ENCODE peak calls at places on chromosome 10, in four cellular contexts. D is HCT116, C is K562, V is H1. T is an unnamed sample.

GRCh38 chr10:89516149-89516832 is 19.1 kb downstream of the SLC16A12 start:
- DNase-seq in D (no peak), C (peak), V (no peak), T (no peak)

GRCh38 chr10:14253079-14253478 is 77.6 kb downstream of the FRMD4A start:
- DNase-seq in D (no peak), C (no peak), V (no peak), T (no peak)

GRCh38 chr10:13890233-13890616 is 303.5 kb downstream of the PRPF18 start:
- DNase-seq in D (no peak), C (no peak), V (no peak), T (no peak)

GRCh38 chr10:62959553-62959952 is 143.4 kb upstream of the EGR2 start:
- DNase-seq in D (no peak), C (no peak), V (no peak), T (no peak)

GRCh38 chr10:31515819-31516402 is 196.9 kb downstream of the ZEB1 start:
- DNase-seq in D (no peak), C (no peak), V (no peak), T (no peak)

GRCh38 chr10:37549054-37549453 is 308.4 kb downstream of the ZNF248 start:
- DNase-seq in D (no peak), C (no peak), V (no peak), T (no peak)

GRCh38 chr10:59830601-59831259 is 75.6 kb downstream of the CCDC6 start:
- DNase-seq in D (peak), C (peak), V (peak), T (peak)

GRCh38 chr10:30988831-30989458 is 42.7 kb downstream of the ZNF438 start:
- DNase-seq in D (no peak), C (no peak), V (no peak), T (no peak)

GRCh38 chr10:94546058-94546595 is 539 bp downstream of the HELLS start:
- DNase-seq in D (no peak), C (peak), V (no peak), T (peak)

GRCh38 chr10:102550636-102551210 is 47.0 kb downstream of the SUFU start:
- DNase-seq in D (no peak), C (no peak), V (no peak), T (no peak)

GRCh38 chr10:113111260-113111659 is 161.2 kb downstream of the TCF7L2 start:
- DNase-seq in D (no peak), C (no peak), V (no peak), T (no peak)

GRCh38 chr10:31083765-31084184 is 52.1 kb upstream of the ZNF438 start:
- DNase-seq in D (peak), C (peak), V (peak), T (peak)

GRCh38 chr10:117226813-117227451 is 14.0 kb upstream of the SLC18A2 start:
- DNase-seq in D (peak), C (peak), V (no peak), T (peak)

GRCh38 chr10:69377191-69377590 is 39.5 kb downstream of the TACR2 start:
- DNase-seq in D (no peak), C (no peak), V (no peak), T (no peak)

GRCh38 chr10:101217450-101218281 is 11.6 kb downstream of the LBX1 start:
- DNase-seq in D (no peak), C (peak), V (no peak), T (peak)

GRCh38 chr10:126137557-126138221 is 241.3 kb downstream of the FANK1 start:
- DNase-seq in D (no peak), C (no peak), V (no peak), T (no peak)

GRCh38 chr10:10609379-10609955 is 408.2 kb upstream of the CELF2 start:
- DNase-seq in D (no peak), C (no peak), V (no peak), T (no peak)

GRCh38 chr10:71659739-71660136 is 59.8 kb downstream of the C10orf105 start:
- DNase-seq in D (no peak), C (peak), V (no peak), T (no peak)

GRCh38 chr10:90326498-90327267 is 531.2 kb downstream of the HTR7 start:
- DNase-seq in D (no peak), C (no peak), V (no peak), T (no peak)

GRCh38 chr10:91797874-91798735 is at the start of gene TNKS2:
- DNase-seq in D (peak), C (peak), V (peak), T (peak)

GRCh38 chr10:120891367-120891766 is 40.2 kb downstream of the WDR11 start:
- DNase-seq in D (no peak), C (no peak), V (no peak), T (no peak)

GRCh38 chr10:99435986-99436633 is 5.7 kb upstream of the GOT1 start:
- DNase-seq in D (peak), C (peak), V (no peak), T (peak)

GRCh38 chr10:11373626-11374310 is 237.7 kb downstream of the USP6NL start:
- DNase-seq in D (no peak), C (no peak), V (no peak), T (no peak)

GRCh38 chr10:12720217-12720981 is 281.1 kb downstream of the CCDC3 start:
- DNase-seq in D (peak), C (no peak), V (no peak), T (peak)

GRCh38 chr10:111281516-111281915 is 204.7 kb downstream of the ADRA2A start:
- DNase-seq in D (peak), C (peak), V (no peak), T (peak)

GRCh38 chr10:10785627-10786333 is 231.9 kb upstream of the CELF2 start:
- DNase-seq in D (no peak), C (no peak), V (no peak), T (no peak)

GRCh38 chr10:66747451-66747850 is 178.4 kb upstream of the LRRTM3 start:
- DNase-seq in D (peak), C (no peak), V (no peak), T (no peak)

GRCh38 chr10:80542053-80542452 is 4.4 kb downstream of the SH2D4B start:
- DNase-seq in D (no peak), C (no peak), V (no peak), T (peak)

GRCh38 chr10:8060704-8061121 is 6.2 kb downstream of the GATA3 start:
- DNase-seq in D (no peak), C (no peak), V (no peak), T (no peak)

GRCh38 chr10:129689681-129690080 is 222.6 kb downstream of the MGMT start:
- DNase-seq in D (no peak), C (no peak), V (no peak), T (no peak)

GRCh38 chr10:79602953-79603352 is 7.8 kb upstream of the SFTPA1 start:
- DNase-seq in D (no peak), C (no peak), V (no peak), T (no peak)

GRCh38 chr10:75450062-75450429 is 18.6 kb downstream of the LRMDA start:
- DNase-seq in D (no peak), C (no peak), V (no peak), T (no peak)
- TF ChIP-seq FOSL1 in D (no peak), C (no peak), V (no peak), T (no peak)

DNA sequence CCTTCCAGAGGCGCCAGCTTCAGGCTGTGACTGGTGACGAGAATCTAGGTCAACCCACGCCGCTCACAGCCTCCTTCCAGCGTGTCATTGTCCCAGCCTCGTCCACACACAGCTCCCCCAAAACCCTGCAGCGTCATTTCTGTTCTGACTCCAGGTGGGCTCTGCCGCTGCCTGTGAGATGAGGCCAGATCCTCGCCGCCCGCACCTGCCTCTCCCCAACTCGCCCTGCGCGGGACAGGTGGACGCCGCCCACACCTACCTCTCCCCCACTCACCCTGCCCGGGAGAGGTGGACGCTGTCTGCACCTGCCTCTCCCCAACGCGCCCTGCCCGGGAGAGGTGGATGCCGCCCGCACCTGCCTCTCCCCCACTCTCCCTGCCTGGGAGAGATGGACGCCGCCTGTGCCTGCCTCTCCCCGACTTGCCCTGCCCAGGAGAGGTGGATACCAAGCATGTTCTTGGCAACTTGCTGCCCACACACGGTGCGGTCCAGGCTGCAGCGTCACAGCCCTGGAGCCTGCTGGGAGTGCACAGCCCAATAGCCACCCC is 32.0 kb upstream of the CFAP46 start:
- DNase-seq in D (no peak), C (no peak), V (no peak), T (no peak)
- TF ChIP-seq FOSL1 in D (no peak), C (no peak), V (no peak), T (no peak)

GRCh38 chr10:61899997-61900828 is 1.3 kb upstream of the ARID5B start:
- DNase-seq in D (no peak), C (peak), V (no peak), T (peak)
- TF ChIP-seq FOSL1 in D (no peak), C (no peak), V (no peak), T (no peak)

GRCh38 chr10:96460316-96460715 is 53.4 kb downstream of the TLL2 start:
- DNase-seq in D (no peak), C (no peak), V (no peak), T (no peak)
- TF ChIP-seq FOSL1 in D (no peak), C (no peak), V (no peak), T (no peak)

GRCh38 chr10:131006458-131007256 is 304.9 kb downstream of the TCERG1L start:
- DNase-seq in D (no peak), C (no peak), V (no peak), T (no peak)
- TF ChIP-seq FOSL1 in D (no peak), C (no peak), V (no peak), T (no peak)

DNA sequence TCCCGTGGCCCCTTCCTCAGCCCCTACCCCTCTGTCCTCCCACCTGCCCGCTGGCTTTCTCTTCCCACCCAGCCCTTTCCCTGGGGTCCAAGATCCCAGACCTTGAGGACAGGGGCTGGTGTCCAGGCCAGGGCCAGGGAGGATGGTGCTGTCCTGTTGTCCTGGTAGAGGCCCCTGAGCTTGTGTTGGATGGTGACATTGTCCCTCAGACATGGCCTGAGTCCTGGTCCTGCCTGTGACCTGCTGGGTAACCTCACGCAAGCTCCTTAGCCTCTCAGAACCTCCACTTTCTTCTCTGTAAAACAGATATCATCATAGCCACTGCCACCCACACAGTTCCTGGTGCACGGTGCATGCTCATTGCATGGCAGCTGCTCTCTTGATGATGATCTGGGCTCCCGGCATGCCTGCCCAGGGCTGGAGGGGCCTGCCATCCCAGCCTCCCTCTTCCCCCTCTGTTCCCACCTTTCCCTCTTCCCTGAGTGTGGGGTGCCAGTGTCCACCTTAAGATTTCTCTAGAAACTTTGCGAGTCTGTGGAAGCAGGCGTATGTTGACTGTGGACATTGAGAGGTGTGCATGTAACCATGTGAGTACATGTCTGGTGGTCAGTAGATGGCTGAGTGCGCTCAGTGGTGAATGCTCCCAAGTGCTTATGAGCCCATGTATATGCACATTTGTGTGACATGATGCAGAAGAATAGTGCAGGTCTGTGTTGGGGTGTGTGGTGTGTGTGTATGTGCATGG is 60.4 kb downstream of the NEURL1 start:
- DNase-seq in D (no peak), C (no peak), V (no peak), T (no peak)
- TF ChIP-seq FOSL1 in D (no peak), C (no peak), V (no peak), T (no peak)

DNA sequence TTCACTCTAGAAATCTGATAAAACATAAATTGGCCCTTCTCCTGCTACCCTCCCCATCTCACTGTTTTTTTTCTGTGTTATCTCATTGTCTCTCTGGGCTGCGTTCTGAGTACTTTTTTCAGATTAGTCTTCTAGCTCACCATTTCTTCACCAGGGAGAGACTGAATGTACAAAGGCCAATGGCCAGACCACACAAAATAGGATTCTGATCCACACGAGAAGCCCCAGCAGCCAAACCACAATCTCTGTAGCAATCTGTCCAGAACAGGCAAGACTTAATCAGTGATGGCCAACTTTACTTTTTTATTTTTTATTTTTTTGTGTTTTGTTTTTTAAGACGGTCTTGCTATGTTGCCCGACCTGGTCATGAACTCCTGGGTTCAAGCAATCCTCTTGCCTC is 55.9 kb upstream of the PAPSS2 start:
- DNase-seq in D (no peak), C (no peak), V (no peak), T (no peak)
- TF ChIP-seq FOSL1 in D (no peak), C (no peak), V (no peak), T (no peak)

DNA sequence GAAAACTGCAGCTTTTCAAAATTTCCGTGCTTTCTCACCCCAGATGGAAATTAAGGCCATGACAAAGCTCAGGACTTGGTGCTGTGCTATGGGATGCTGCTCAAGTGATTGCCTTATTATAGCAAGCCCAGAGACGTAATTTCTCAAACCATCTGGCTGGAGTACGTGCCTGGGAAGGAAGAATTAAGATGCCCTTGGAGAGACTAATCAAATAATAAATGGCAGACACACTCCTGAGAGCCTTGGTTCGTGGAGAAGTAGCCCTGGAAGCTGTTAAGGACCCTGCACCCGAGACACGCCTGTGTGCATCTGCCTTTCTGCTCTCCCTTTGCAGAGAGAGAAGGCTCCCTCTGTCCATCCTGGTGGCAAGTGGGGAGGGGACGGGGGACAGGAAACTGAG is 38.4 kb upstream of the PRLHR start:
- DNase-seq in D (no peak), C (no peak), V (no peak), T (no peak)
- TF ChIP-seq FOSL1 in D (no peak), C (no peak), V (no peak), T (no peak)

GRCh38 chr10:55091691-55092328 is 290.8 kb upstream of the PCDH15 start:
- DNase-seq in D (no peak), C (peak), V (no peak), T (no peak)
- TF ChIP-seq FOSL1 in D (no peak), C (no peak), V (no peak), T (no peak)

GRCh38 chr10:44458671-44459403 is 73.9 kb upstream of the CXCL12 start:
- DNase-seq in D (no peak), C (no peak), V (no peak), T (no peak)
- TF ChIP-seq FOSL1 in D (no peak), C (no peak), V (no peak), T (no peak)

T was measured in HepG2.